ENCODE peak calls at places on chromosomes 2 and 18, in nine cellular contexts. S is lower leg skin, U is WTC11, P is ovary, R is pancreas, W is upper lobe of left lung, C is fibroblast of mammary gland, I is uterus, X is HCT116. O is an unnamed sample.

GRCh38 chr2:80256396-80257167 is 48.0 kb downstream of the LRRTM1 start:
- DNase-seq in W (peak; percentile 23), S (no peak), U (peak; percentile 13), P (no peak), X (no peak), C (peak; percentile 29), I (no peak), R (no peak), O (peak; percentile 6)

GRCh38 chr2:45626387-45627010 is 15.4 kb upstream of the SRBD1 start:
- DNase-seq in S (no peak), U (no peak), W (no peak), I (no peak), C (no peak), P (no peak), X (no peak), R (no peak), O (no peak)

GRCh38 chr2:219483451-219484342 is 15.0 kb upstream of the GMPPA start:
- DNase-seq in X (no peak), P (no peak), R (peak; percentile 31), I (no peak), S (no peak), U (no peak), W (no peak), C (no peak), O (no peak)

GRCh38 chr2:240588669-240589068 is 2.1 kb downstream of the CAPN10 start:
- DNase-seq in C (no peak), P (no peak), W (no peak), X (no peak), I (no peak), R (no peak), U (no peak), S (no peak), O (no peak)

GRCh38 chr18:35513181-35513932 is 15.6 kb upstream of the INO80C start:
- DNase-seq in C (peak; percentile 74), X (peak; percentile 54), R (peak; percentile 48), U (peak; percentile 54), I (peak; percentile 61), P (no peak), S (no peak), W (peak; percentile 47), O (peak; percentile 32)

GRCh38 chr2:174027956-174028355 is 62.8 kb upstream of the SP3 start:
- DNase-seq in X (no peak), C (no peak), R (no peak), I (no peak), S (no peak), U (no peak), W (no peak), P (no peak), O (no peak)

GRCh38 chr2:63364866-63365265 is 223.4 kb downstream of the WDPCP start:
- DNase-seq in X (no peak), R (no peak), C (no peak), W (no peak), I (no peak), S (no peak), U (no peak), P (no peak), O (no peak)

GRCh38 chr2:208369091-208369490 is 37.5 kb upstream of the PTH2R start:
- DNase-seq in I (no peak), R (no peak), S (no peak), P (no peak), W (no peak), C (peak; percentile 52), X (no peak), U (no peak), O (no peak)

GRCh38 chr2:29456429-29456828 is 341.2 kb downstream of the CLIP4 start:
- DNase-seq in X (no peak), U (no peak), P (no peak), S (no peak), I (no peak), W (no peak), R (no peak), C (no peak), O (no peak)

GRCh38 chr18:23032030-23032582 is 99.0 kb downstream of the RBBP8 start:
- DNase-seq in P (no peak), W (no peak), R (no peak), I (no peak), C (peak; percentile 85), U (no peak), S (no peak), X (no peak), O (no peak)

GRCh38 chr2:68135448-68136320 is 22.0 kb upstream of the PNO1 start:
- DNase-seq in P (no peak), U (no peak), R (no peak), S (no peak), C (no peak), X (no peak), I (no peak), W (no peak), O (no peak)

GRCh38 chr2:68134120-68134519 is 23.6 kb upstream of the PNO1 start:
- DNase-seq in W (no peak), P (no peak), X (no peak), U (no peak), C (no peak), R (no peak), I (no peak), S (no peak), O (no peak)

DNA sequence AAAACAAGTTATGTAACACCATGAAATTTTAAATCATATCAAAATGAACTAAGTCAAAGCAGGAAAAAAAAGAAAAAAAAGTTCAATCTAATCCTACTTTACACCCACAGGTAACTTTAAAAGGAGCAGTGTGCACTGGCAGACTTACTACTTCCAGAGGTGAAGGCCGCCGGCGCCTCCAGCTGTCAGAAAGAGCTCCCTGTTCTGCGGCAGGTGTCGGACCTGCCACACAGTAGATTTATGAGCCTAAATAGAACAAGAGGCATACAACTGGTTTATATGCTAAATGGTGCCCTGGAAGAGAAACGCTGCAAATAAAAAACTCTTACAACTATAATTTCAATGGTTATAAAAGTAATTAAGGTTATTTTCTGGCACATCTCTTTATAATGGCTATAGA is 23.1 kb upstream of the PNO1 start:
- DNase-seq in R (no peak), P (no peak), X (no peak), W (no peak), U (no peak), S (no peak), C (no peak), I (no peak), O (no peak)
- TF ChIP-seq CTCF in R (no peak), P (no peak), X (no peak), W (no peak), U (no peak), S (no peak), C (no peak), I (no peak), O (no peak)

GRCh38 chr2:5290911-5291546 is 401.2 kb upstream of the SOX11 start:
- DNase-seq in I (no peak), P (no peak), C (no peak), W (no peak), R (no peak), U (no peak), S (no peak), X (no peak), O (no peak)
- TF ChIP-seq CTCF in I (no peak), P (no peak), C (no peak), W (no peak), R (no peak), U (no peak), S (no peak), X (no peak), O (no peak)

GRCh38 chr2:142879191-142879590 is 1.7 kb downstream of the KYNU start:
- DNase-seq in S (no peak), X (no peak), C (no peak), P (no peak), U (no peak), W (no peak), R (no peak), I (no peak), O (no peak)

GRCh38 chr2:142878061-142878741 is 737 bp downstream of the KYNU start:
- DNase-seq in W (no peak), R (no peak), X (no peak), C (no peak), P (no peak), I (no peak), U (no peak), S (no peak), O (no peak)

GRCh38 chr2:142880275-142880674 is 2.8 kb downstream of the KYNU start:
- DNase-seq in I (no peak), W (no peak), U (no peak), P (no peak), R (no peak), S (no peak), X (no peak), C (peak; percentile 85), O (no peak)

GRCh38 chr2:142883526-142883925 is 6.1 kb downstream of the KYNU start:
- DNase-seq in X (no peak), U (no peak), I (no peak), R (no peak), W (no peak), S (no peak), P (no peak), C (no peak), O (no peak)

DNA sequence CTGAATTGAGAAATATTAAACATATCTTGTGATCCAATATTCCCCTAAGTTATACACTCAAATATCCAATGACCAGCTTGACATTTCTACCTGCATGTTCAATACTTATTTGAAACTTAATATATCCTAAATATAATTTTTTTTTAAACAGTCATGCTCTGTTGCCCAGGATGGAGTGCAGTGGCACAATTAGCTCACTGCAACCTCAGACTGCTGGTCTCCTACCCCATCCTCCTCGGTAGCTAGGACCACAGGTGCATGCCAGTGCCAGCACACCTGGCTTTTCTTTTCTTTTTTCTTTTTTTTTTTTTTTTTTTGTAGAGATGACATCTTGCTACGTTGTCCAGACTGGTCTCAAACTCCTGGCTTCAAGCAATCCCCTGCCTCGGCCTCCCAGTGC is 4.2 kb downstream of the KYNU start:
- DNase-seq in R (no peak), S (no peak), I (no peak), X (no peak), W (no peak), U (no peak), P (no peak), C (no peak), O (no peak)
- TF ChIP-seq CTCF in R (no peak), S (no peak), I (no peak), X (no peak), W (no peak), U (no peak), P (no peak), C (no peak), O (no peak)

GRCh38 chr2:168156661-168157060 is 90.7 kb downstream of the STK39 start:
- DNase-seq in R (no peak), W (no peak), U (no peak), I (peak; percentile 41), S (no peak), P (no peak), X (no peak), C (peak; percentile 67), O (peak; percentile 15)

GRCh38 chr2:168157926-168158325 is 89.5 kb downstream of the STK39 start:
- DNase-seq in P (no peak), I (no peak), X (no peak), W (no peak), U (no peak), C (no peak), S (no peak), R (no peak), O (no peak)

GRCh38 chr2:168159754-168160585 is 87.4 kb downstream of the STK39 start:
- DNase-seq in R (no peak), X (no peak), P (no peak), S (no peak), I (peak; percentile 43), W (no peak), C (no peak), U (no peak), O (no peak)

GRCh38 chr2:168157070-168157469 is 90.3 kb downstream of the STK39 start:
- DNase-seq in W (no peak), C (no peak), S (no peak), R (no peak), I (no peak), X (no peak), P (no peak), U (no peak), O (no peak)

GRCh38 chr2:168160897-168161296 is 86.5 kb downstream of the STK39 start:
- DNase-seq in U (no peak), S (no peak), X (peak; percentile 69), C (peak; percentile 32), R (no peak), P (no peak), W (no peak), I (no peak), O (no peak)
- TF ChIP-seq CTCF in U (no peak), S (no peak), X (peak; percentile 30), C (peak; percentile 24), R (no peak), P (no peak), W (no peak), I (no peak), O (no peak)